ENCODE peak calls at places on chromosomes 16 and 17, in seven cellular contexts. M, X, V, Q, Z, Y and U are unnamed samples. For H3K4me1, the result is how much of the 10 kb centered on the place peaks cover.

GRCh38 chr16:47230296-47230695 is 86.6 kb upstream of the NETO2 start:
- DNase-seq in M (no peak), X (no peak), V (no peak), Q (no peak), Z (no peak), Y (no peak), U (no peak)

GRCh38 chr17:68197091-68197996 is 50.5 kb upstream of the AMZ2 start:
- DNase-seq in M (peak), X (no peak), V (no peak), Q (peak), Z (no peak), Y (no peak), U (peak)

GRCh38 chr17:4090898-4091297 is 51.9 kb downstream of the ZZEF1 start:
- DNase-seq in M (no peak), X (no peak), V (no peak), Q (no peak), Z (peak), Y (peak), U (no peak)

GRCh38 chr16:65195998-65196397 is 74.1 kb upstream of the CDH11 start:
- DNase-seq in M (no peak), X (no peak), V (no peak), Q (no peak), Z (no peak), Y (peak), U (no peak)

GRCh38 chr16:15879255-15879804 is 9.1 kb downstream of the CEP20 start:
- DNase-seq in M (no peak), X (no peak), V (no peak), Q (peak), Z (no peak), Y (peak), U (no peak)

GRCh38 chr16:19328364-19328763 is 42.8 kb downstream of the CLEC19A start:
- DNase-seq in M (no peak), X (no peak), V (no peak), Q (no peak), Z (no peak), Y (no peak), U (no peak)

GRCh38 chr16:23535901-23536300 is 21.2 kb downstream of the EARS2 start:
- DNase-seq in M (no peak), X (no peak), V (no peak), Q (no peak), Z (no peak), Y (peak), U (no peak)

GRCh38 chr16:11052080-11052808 is 107.9 kb downstream of the CLEC16A start:
- DNase-seq in M (no peak), X (no peak), V (no peak), Q (no peak), Z (no peak), Y (no peak), U (no peak)

GRCh38 chr16:57630402-57630787 is 2.0 kb downstream of the ADGRG1 start:
- DNase-seq in M (no peak), X (no peak), V (no peak), Q (no peak), Z (no peak), Y (no peak), U (no peak)

GRCh38 chr17:61161615-61162134 is 238.0 kb upstream of the TBX2 start:
- DNase-seq in M (no peak), X (no peak), V (no peak), Q (no peak), Z (no peak), Y (peak), U (no peak)

GRCh38 chr16:85554114-85554790 is 58.9 kb upstream of the GSE1 start:
- DNase-seq in M (peak), X (peak), V (peak), Q (peak), Z (peak), Y (peak), U (peak)

GRCh38 chr17:29042679-29043538 is at the start of gene PIPOX:
- DNase-seq in M (no peak), X (no peak), V (no peak), Q (no peak), Z (no peak), Y (peak), U (peak)

GRCh38 chr16:51150159-51150893 is 744 bp downstream of the SALL1 start:
- DNase-seq in M (no peak), X (no peak), V (no peak), Q (no peak), Z (no peak), Y (no peak), U (no peak)

GRCh38 chr17:73437826-73438225 is 126.0 kb upstream of the CDC42EP4 start:
- DNase-seq in M (no peak), X (no peak), V (no peak), Q (no peak), Z (no peak), Y (no peak), U (no peak)

GRCh38 chr16:84080378-84080777 is 36.4 kb downstream of the MBTPS1 start:
- DNase-seq in M (peak), X (no peak), V (no peak), Q (no peak), Z (peak), Y (no peak), U (peak)

GRCh38 chr16:7025616-7026190 is 306.9 kb upstream of the RBFOX1 start:
- DNase-seq in M (peak), X (peak), V (peak), Q (peak), Z (peak), Y (no peak), U (peak)

GRCh38 chr17:17422217-17422610 is 54.6 kb upstream of the MED9 start:
- DNase-seq in M (no peak), X (no peak), V (no peak), Q (no peak), Z (no peak), Y (no peak), U (no peak)

GRCh38 chr17:81867123-81867951 is 3.8 kb downstream of the ARHGDIA start:
- DNase-seq in M (no peak), X (no peak), V (peak), Q (no peak), Z (no peak), Y (peak), U (peak)

GRCh38 chr17:81867952-81868673 is 3.0 kb downstream of the ARHGDIA start:
- DNase-seq in M (no peak), X (no peak), V (no peak), Q (peak), Z (no peak), Y (no peak), U (no peak)

GRCh38 chr17:81865733-81866439 is 5.3 kb downstream of the ARHGDIA start:
- DNase-seq in M (no peak), X (no peak), V (peak), Q (no peak), Z (no peak), Y (no peak), U (no peak)

GRCh38 chr17:81865358-81865732 is 5.0 kb upstream of the P4HB start:
- DNase-seq in M (no peak), X (no peak), V (no peak), Q (no peak), Z (no peak), Y (no peak), U (no peak)

GRCh38 chr17:81866440-81867122 is 4.6 kb downstream of the ARHGDIA start:
- DNase-seq in M (no peak), X (no peak), V (no peak), Q (no peak), Z (no peak), Y (no peak), U (no peak)
- TF ChIP-seq POLR2A in M (no peak), X (no peak), V (no peak), Q (no peak), Z (no peak), Y (no peak), U (no peak)

GRCh38 chr16:31711344-31711845 is 162.2 kb upstream of the ZNF267 start:
- DNase-seq in M (no peak), X (no peak), V (no peak), Q (peak), Z (no peak), Y (no peak), U (no peak)
- TF ChIP-seq CTCF in M (no peak), X (no peak), V (no peak), Q (peak), Z (no peak), Y (no peak), U (no peak)

DNA sequence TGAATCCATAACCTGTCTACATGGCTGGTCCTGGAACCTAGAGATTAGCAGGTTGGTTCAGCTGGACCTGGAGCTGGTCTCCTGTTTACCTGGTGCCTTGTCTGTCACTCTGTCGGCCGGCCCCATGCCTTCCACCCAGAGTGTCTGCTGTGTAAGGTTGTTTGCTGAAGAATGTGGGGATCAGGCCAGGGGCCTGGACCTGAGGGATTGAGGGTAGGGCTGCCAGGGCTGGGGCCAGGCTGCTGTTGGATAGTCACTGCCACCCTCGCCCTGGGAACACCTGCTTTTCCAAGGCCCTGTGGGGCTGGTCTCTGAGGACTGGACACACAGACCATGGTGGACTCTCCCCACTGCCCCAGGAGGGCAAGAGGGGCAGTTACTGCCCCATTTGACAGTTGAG is 1.4 kb downstream of the NHERF2 start:
- DNase-seq in M (no peak), X (no peak), V (no peak), Q (no peak), Z (no peak), Y (no peak), U (no peak)
- H3K4me1 ChIP-seq in M (half or more), X (under half), V (half or more), Q (half or more), Z (under half), Y (under half), U (under half)

DNA sequence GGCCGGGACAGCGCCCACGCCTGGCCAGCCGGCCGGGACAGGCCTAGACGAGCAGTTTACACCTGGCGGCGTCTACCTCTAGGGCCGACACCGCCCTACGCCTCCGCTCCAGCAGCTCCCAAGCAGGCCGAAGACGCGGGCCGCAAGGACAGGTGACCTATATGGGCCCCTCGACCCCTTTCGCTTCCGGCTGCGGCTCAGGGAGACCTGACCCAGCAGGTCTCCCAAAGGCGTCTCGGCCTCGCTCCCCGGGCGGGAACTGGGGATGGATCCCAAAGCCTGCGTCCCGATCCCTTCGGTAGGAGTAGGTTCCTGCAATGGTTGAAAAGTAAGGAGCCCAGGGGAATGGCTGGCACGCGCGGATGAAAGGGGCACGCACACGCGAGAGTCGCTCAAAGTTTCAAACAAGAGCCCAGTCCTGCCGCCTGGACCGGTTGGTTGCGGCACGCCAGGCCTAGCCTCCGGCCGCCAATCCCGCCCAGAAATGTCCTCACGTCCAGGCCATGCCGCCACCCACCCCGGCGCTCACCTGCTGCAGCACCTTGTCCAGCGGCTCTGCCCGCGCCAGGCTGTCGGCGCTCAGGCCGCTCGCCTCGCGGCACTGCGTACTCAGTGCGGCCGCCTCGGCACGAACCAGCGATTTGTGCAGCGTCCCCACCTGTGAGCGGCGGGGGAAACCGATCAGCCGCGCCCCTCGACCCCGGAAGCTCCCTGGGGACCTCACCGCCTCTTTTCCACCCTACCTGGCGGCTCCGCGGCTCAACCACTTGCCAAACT is 634 bp downstream of the ESRP2 start:
- DNase-seq in M (no peak), X (peak), V (peak), Q (no peak), Z (no peak), Y (no peak), U (peak)
- TF ChIP-seq POLR2A in M (no peak), X (no peak), V (no peak), Q (no peak), Z (no peak), Y (no peak), U (no peak)

GRCh38 chr16:9115277-9115676 is 23.8 kb downstream of the HAPSTR1 start:
- DNase-seq in M (no peak), X (no peak), V (no peak), Q (no peak), Z (no peak), Y (peak), U (no peak)

GRCh38 chr16:9116141-9116540 is 24.7 kb downstream of the HAPSTR1 start:
- DNase-seq in M (no peak), X (no peak), V (no peak), Q (no peak), Z (no peak), Y (no peak), U (no peak)

GRCh38 chr16:9114112-9114511 is 22.7 kb downstream of the HAPSTR1 start:
- DNase-seq in M (no peak), X (no peak), V (no peak), Q (no peak), Z (no peak), Y (no peak), U (no peak)

GRCh38 chr16:9113707-9114106 is 22.3 kb downstream of the HAPSTR1 start:
- DNase-seq in M (no peak), X (no peak), V (no peak), Q (no peak), Z (no peak), Y (no peak), U (no peak)

GRCh38 chr16:9114842-9115241 is 23.4 kb downstream of the HAPSTR1 start:
- DNase-seq in M (no peak), X (no peak), V (no peak), Q (no peak), Z (no peak), Y (no peak), U (no peak)
- TF ChIP-seq CTCF in M (no peak), X (no peak), V (no peak), Q (no peak), Z (no peak), Y (no peak), U (no peak)

DNA sequence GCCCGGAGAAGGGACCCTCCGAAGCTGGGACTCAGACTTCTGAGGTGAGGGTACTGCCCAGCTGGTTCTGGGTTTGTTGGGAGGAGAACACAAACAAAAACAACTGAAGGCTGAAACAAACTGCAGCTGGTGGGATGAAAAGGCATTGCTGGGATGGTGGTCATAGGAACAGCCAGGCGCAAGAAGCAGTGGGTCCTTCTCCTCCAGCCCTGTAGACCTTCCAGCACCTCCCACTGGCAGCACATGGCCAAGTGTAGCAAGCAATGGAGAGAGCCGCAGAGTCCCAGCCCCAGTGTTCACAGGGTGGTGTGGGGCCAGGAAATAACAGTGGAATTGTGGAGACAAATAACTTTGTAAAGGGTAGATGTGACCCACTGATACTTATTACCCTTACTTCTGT is 48.7 kb upstream of the FOXJ1 start:
- DNase-seq in M (no peak), X (no peak), V (no peak), Q (no peak), Z (no peak), Y (no peak), U (no peak)
- H3K4me1 ChIP-seq in M (under half), X (under half), V (under half), Q (under half), Z (under half), Y (under half), U (under half)